ENCODE peak calls at places on chromosome 4, in eight cellular contexts. E, Z, L, H, M, D, G and N are unnamed samples.
A peak's percentile ranks its signal among the peaks of the same experiment; 100 is the strongest.

GRCh38 chr4:73090738-73091137 is 21.2 kb upstream of the COX18 start:
- DNase-seq in E (no peak), Z (no peak), L (no peak), H (no peak), M (no peak), D (no peak), G (no peak), N (no peak)

GRCh38 chr4:185921583-185922555 is 109.9 kb upstream of the SORBS2 start:
- DNase-seq in E (no peak), Z (no peak), L (no peak), H (no peak), M (no peak), D (no peak), G (no peak), N (no peak)

GRCh38 chr4:85591361-85592098 is 116.6 kb downstream of the ARHGAP24 start:
- DNase-seq in E (no peak), Z (no peak), L (no peak), H (peak; percentile 55), M (no peak), D (no peak), G (no peak), N (no peak)

GRCh38 chr4:95095352-95095974 is 337.7 kb downstream of the BMPR1B start:
- DNase-seq in E (peak; percentile 76), Z (no peak), L (no peak), H (peak; percentile 5), M (no peak), D (no peak), G (no peak), N (no peak)

GRCh38 chr4:114597410-114598115 is 1.0 kb upstream of the UGT8 start:
- DNase-seq in E (no peak), Z (no peak), L (no peak), H (no peak), M (no peak), D (no peak), G (peak; percentile 7), N (no peak)

GRCh38 chr4:7390906-7391636 is 43.7 kb downstream of the PSAPL1 start:
- DNase-seq in E (no peak), Z (no peak), L (no peak), H (no peak), M (no peak), D (no peak), G (peak; percentile 11), N (no peak)

GRCh38 chr4:39716356-39716755 is 18.4 kb downstream of the UBE2K start:
- DNase-seq in E (no peak), Z (no peak), L (no peak), H (no peak), M (no peak), D (no peak), G (no peak), N (no peak)

GRCh38 chr4:104490096-104490769 is 4.5 kb downstream of the CXXC4 start:
- DNase-seq in E (no peak), Z (no peak), L (no peak), H (no peak), M (no peak), D (no peak), G (peak; percentile 29), N (no peak)

GRCh38 chr4:159368320-159368719 is 265.4 kb downstream of the RAPGEF2 start:
- DNase-seq in E (no peak), Z (no peak), L (no peak), H (peak; percentile 84), M (no peak), D (no peak), G (no peak), N (no peak)

GRCh38 chr4:21845663-21846062 is 102.9 kb downstream of the KCNIP4 start:
- DNase-seq in E (no peak), Z (no peak), L (no peak), H (peak; percentile 7), M (no peak), D (no peak), G (no peak), N (no peak)

GRCh38 chr4:41146716-41147506 is 67.4 kb downstream of the APBB2 start:
- DNase-seq in E (peak; percentile 50), Z (no peak), L (no peak), H (peak; percentile 82), M (no peak), D (no peak), G (no peak), N (no peak)

GRCh38 chr4:44725166-44725565 is 1.2 kb downstream of the GNPDA2 start:
- DNase-seq in E (peak; percentile 5), Z (no peak), L (no peak), H (peak; percentile 3), M (no peak), D (no peak), G (no peak), N (no peak)

GRCh38 chr4:175891231-175891630 is 79.2 kb upstream of the GPM6A start:
- DNase-seq in E (no peak), Z (no peak), L (no peak), H (no peak), M (no peak), D (no peak), G (no peak), N (no peak)

GRCh38 chr4:8846864-8847263 is 24.8 kb downstream of the HMX1 start:
- DNase-seq in E (no peak), Z (peak; percentile 17), L (no peak), H (no peak), M (no peak), D (no peak), G (no peak), N (no peak)

GRCh38 chr4:103786014-103786413 is 66.2 kb upstream of the TACR3 start:
- DNase-seq in E (peak; percentile 5), Z (no peak), L (no peak), H (peak; percentile 37), M (no peak), D (no peak), G (peak; percentile 57), N (no peak)

GRCh38 chr4:139736661-139737060 is 71.0 kb downstream of the MGST2 start:
- DNase-seq in E (no peak), Z (no peak), L (no peak), H (no peak), M (no peak), D (no peak), G (no peak), N (no peak)

GRCh38 chr4:22430626-22431025 is 85.2 kb downstream of the ADGRA3 start:
- DNase-seq in E (no peak), Z (no peak), L (no peak), H (no peak), M (no peak), D (no peak), G (no peak), N (no peak)

GRCh38 chr4:8198206-8198905 is 734 bp upstream of the SH3TC1 start:
- DNase-seq in E (no peak), Z (no peak), L (no peak), H (no peak), M (no peak), D (no peak), G (no peak), N (no peak)

GRCh38 chr4:142404191-142404611 is 441.9 kb downstream of the INPP4B start:
- DNase-seq in E (peak; percentile 63), Z (no peak), L (no peak), H (peak; percentile 78), M (no peak), D (peak; percentile 30), G (no peak), N (peak; percentile 13)

GRCh38 chr4:181618038-181618618 is 625.1 kb upstream of the TENM3 start:
- DNase-seq in E (no peak), Z (no peak), L (no peak), H (no peak), M (no peak), D (no peak), G (no peak), N (no peak)

GRCh38 chr4:74501579-74501978 is 56.6 kb downstream of the AREG start:
- DNase-seq in E (peak; percentile 62), Z (no peak), L (no peak), H (peak; percentile 84), M (no peak), D (no peak), G (no peak), N (no peak)

GRCh38 chr4:39469429-39470077 is 10.7 kb downstream of the LIAS start:
- DNase-seq in E (peak; percentile 91), Z (no peak), L (no peak), H (peak; percentile 85), M (no peak), D (no peak), G (peak; percentile 41), N (no peak)

GRCh38 chr4:76197971-76198410 is 15.6 kb downstream of the SCARB2 start:
- DNase-seq in E (peak; percentile 70), Z (peak; percentile 63), L (no peak), H (no peak), M (peak; percentile 44), D (no peak), G (peak; percentile 33), N (no peak)

GRCh38 chr4:147096667-147097604 is 151.3 kb upstream of the TTC29 start:
- DNase-seq in E (peak; percentile 77), Z (no peak), L (no peak), H (peak; percentile 51), M (no peak), D (no peak), G (peak; percentile 40), N (no peak)

GRCh38 chr4:122458625-122459024 is 2.1 kb upstream of the IL2 start:
- DNase-seq in E (no peak), Z (no peak), L (no peak), H (peak; percentile 61), M (no peak), D (peak; percentile 20), G (no peak), N (no peak)